ENCODE peak calls at places on chromosome 18, in six cellular contexts. S is foreskin keratinocyte, N is frontal cortex, P is mesothelial cell of epicardium, Z is heart right ventricle, H is cardiac septum. Y is an unnamed sample.

GRCh38 chr18:37691162-37691561 is 125.6 kb upstream of the CELF4 start:
- DNase-seq in P (no peak), Z (no peak), H (no peak), N (no peak), S (no peak), Y (no peak)

GRCh38 chr18:78743078-78743477 is 236.5 kb upstream of the SALL3 start:
- DNase-seq in P (no peak), Z (no peak), H (no peak), N (no peak), S (no peak), Y (no peak)

GRCh38 chr18:8785261-8785660 is 79.9 kb downstream of the MTCL1 start:
- DNase-seq in Z (no peak), N (no peak), P (no peak), H (no peak), S (no peak), Y (no peak)

GRCh38 chr18:38940863-38941531 is 1375.4 kb upstream of the CELF4 start:
- DNase-seq in P (no peak), H (no peak), N (no peak), S (peak; percentile 98), Z (no peak), Y (peak; percentile 21)

GRCh38 chr18:32450874-32451273 is 19.8 kb downstream of the GAREM1 start:
- DNase-seq in P (no peak), H (no peak), N (no peak), Z (no peak), S (no peak), Y (no peak)

GRCh38 chr18:28407681-28408080 is 230.8 kb upstream of the CDH2 start:
- DNase-seq in Z (no peak), P (no peak), S (no peak), H (no peak), N (no peak), Y (no peak)

GRCh38 chr18:46452820-46453219 is 204.2 kb downstream of the LOXHD1 start:
- DNase-seq in Z (no peak), S (peak; percentile 88), H (no peak), N (no peak), P (no peak), Y (peak; percentile 27)

GRCh38 chr18:24837065-24837464 is 376.6 kb downstream of the HRH4 start:
- DNase-seq in Z (no peak), H (no peak), N (no peak), P (no peak), S (peak; percentile 24), Y (no peak)

GRCh38 chr18:55244520-55244919 is 285.3 kb upstream of the CCDC68 start:
- DNase-seq in Z (no peak), S (no peak), P (no peak), N (no peak), H (no peak), Y (no peak)

GRCh38 chr18:44938396-44939036 is 257.8 kb downstream of the SETBP1 start:
- DNase-seq in S (no peak), P (no peak), Z (no peak), N (no peak), H (no peak), Y (no peak)

GRCh38 chr18:3360211-3360610 is 89.8 kb upstream of the TGIF1 start:
- DNase-seq in Z (no peak), H (no peak), P (no peak), S (no peak), N (peak; percentile 21), Y (no peak)

GRCh38 chr18:61948196-61948800 is 55.5 kb upstream of the RNF152 start:
- DNase-seq in S (peak; percentile 66), H (no peak), P (no peak), N (no peak), Z (no peak), Y (no peak)

GRCh38 chr18:77101410-77102245 is 31.0 kb downstream of the MBP start:
- DNase-seq in N (no peak), Z (peak; percentile 64), S (peak; percentile 100), P (no peak), H (peak; percentile 92), Y (peak; percentile 93)

GRCh38 chr18:8508320-8508719 is 100.9 kb upstream of the RAB12 start:
- DNase-seq in Z (no peak), S (peak; percentile 63), H (no peak), P (no peak), N (no peak), Y (no peak)

GRCh38 chr18:45688834-45689233 is 35.1 kb upstream of the SLC14A1 start:
- DNase-seq in Z (no peak), P (no peak), N (no peak), H (no peak), S (no peak), Y (no peak)

GRCh38 chr18:57004366-57005121 is 142.3 kb upstream of the BOD1L2 start:
- DNase-seq in S (peak; percentile 61), Z (no peak), N (no peak), P (no peak), H (no peak), Y (peak; percentile 23)

GRCh38 chr18:41993151-41993550 is 38.1 kb downstream of the PIK3C3 start:
- DNase-seq in S (no peak), P (no peak), Z (no peak), H (no peak), N (no peak), Y (no peak)

GRCh38 chr18:72830109-72830508 is 37.7 kb downstream of the NETO1 start:
- DNase-seq in P (peak; percentile 68), H (no peak), S (peak; percentile 17), Z (peak; percentile 48), N (no peak), Y (no peak)

GRCh38 chr18:34787931-34788532 is 77.9 kb downstream of the DTNA start:
- DNase-seq in Z (peak; percentile 40), S (peak; percentile 36), N (peak; percentile 18), P (peak; percentile 40), H (no peak), Y (peak; percentile 14)

GRCh38 chr18:45107425-45107824 is 426.7 kb downstream of the SETBP1 start:
- DNase-seq in P (no peak), S (peak; percentile 77), Z (no peak), H (no peak), N (no peak), Y (peak; percentile 1)

GRCh38 chr18:59983506-59983905 is 83.7 kb downstream of the PMAIP1 start:
- DNase-seq in Z (no peak), P (no peak), N (no peak), H (no peak), S (no peak), Y (no peak)

GRCh38 chr18:76256897-76257500 is 238.0 kb downstream of the ZNF516 start:
- DNase-seq in H (no peak), Z (peak; percentile 19), S (peak; percentile 33), N (no peak), P (no peak), Y (peak; percentile 36)

GRCh38 chr18:63002803-63003445 is 287.6 kb downstream of the PHLPP1 start:
- DNase-seq in N (no peak), S (no peak), P (no peak), Z (no peak), H (no peak), Y (no peak)

GRCh38 chr18:39039828-39040227 is 1474.2 kb upstream of the CELF4 start:
- DNase-seq in N (no peak), S (no peak), Z (no peak), P (no peak), H (no peak), Y (no peak)

GRCh38 chr18:30183766-30184165 is 858.8 kb downstream of the DSC3 start:
- DNase-seq in Z (no peak), N (no peak), S (no peak), P (no peak), H (no peak), Y (no peak)

GRCh38 chr18:22167471-22168151 is 1.8 kb upstream of the GATA6 start:
- DNase-seq in H (no peak), P (peak; percentile 59), S (peak; percentile 52), Z (peak; percentile 47), N (no peak), Y (peak; percentile 18)

GRCh38 chr18:26480897-26481795 is 67.2 kb downstream of the KCTD1 start:
- DNase-seq in P (no peak), S (peak; percentile 94), N (no peak), Z (no peak), H (no peak), Y (peak; percentile 89)

GRCh38 chr18:43970656-43971055 is 693.4 kb upstream of the SYT4 start:
- DNase-seq in N (no peak), S (peak; percentile 33), P (no peak), Z (no peak), H (no peak), Y (no peak)

GRCh38 chr18:74454279-74454741 is 2.8 kb downstream of the DIPK1C start:
- DNase-seq in S (no peak), Z (no peak), P (peak; percentile 10), N (peak; percentile 75), H (no peak), Y (no peak)

Y was measured in RWPE1.